ENCODE peak calls at places on chromosome 9, in seven cellular contexts. One of them, this sample, is unnamed.

GRCh38 chr9:20728493-20729220 is 44.6 kb downstream of the FOCAD start:
- DNase-seq in fibroblast of lung: peak; percentile 58
- DNase-seq in esophagus squamous epithelium: no peak
- DNase-seq in GM23248: peak; percentile 34
- DNase-seq in endothelial cell of umbilical vein: peak; percentile 91
- DNase-seq in tibial artery: no peak
- DNase-seq in testis: no peak
- DNase-seq in this sample: no peak

GRCh38 chr9:3342159-3342777 is 183.5 kb downstream of the RFX3 start:
- DNase-seq in testis: no peak
- DNase-seq in endothelial cell of umbilical vein: no peak
- DNase-seq in tibial artery: no peak
- DNase-seq in GM23248: peak; percentile 71
- DNase-seq in esophagus squamous epithelium: no peak
- DNase-seq in fibroblast of lung: peak; percentile 77
- DNase-seq in this sample: no peak

GRCh38 chr9:96395964-96396363 is 12.5 kb upstream of the SLC35D2 start:
- DNase-seq in fibroblast of lung: no peak
- DNase-seq in GM23248: no peak
- DNase-seq in endothelial cell of umbilical vein: no peak
- DNase-seq in tibial artery: no peak
- DNase-seq in testis: no peak
- DNase-seq in esophagus squamous epithelium: no peak
- DNase-seq in this sample: no peak

GRCh38 chr9:96137666-96138429 is 164.1 kb downstream of the HSD17B3 start:
- DNase-seq in tibial artery: no peak
- DNase-seq in testis: no peak
- DNase-seq in GM23248: peak; percentile 49
- DNase-seq in endothelial cell of umbilical vein: no peak
- DNase-seq in esophagus squamous epithelium: no peak
- DNase-seq in fibroblast of lung: peak; percentile 48
- DNase-seq in this sample: peak; percentile 73

GRCh38 chr9:128034821-128035764 is 32.0 kb downstream of the NAIF1 start:
- DNase-seq in fibroblast of lung: peak; percentile 84
- DNase-seq in testis: peak; percentile 83
- DNase-seq in endothelial cell of umbilical vein: peak; percentile 84
- DNase-seq in tibial artery: peak; percentile 45
- DNase-seq in GM23248: peak; percentile 85
- DNase-seq in esophagus squamous epithelium: no peak
- DNase-seq in this sample: peak; percentile 94

GRCh38 chr9:130766904-130767262 is 68.2 kb upstream of the ABL1 start:
- DNase-seq in esophagus squamous epithelium: no peak
- DNase-seq in endothelial cell of umbilical vein: no peak
- DNase-seq in tibial artery: no peak
- DNase-seq in testis: no peak
- DNase-seq in GM23248: no peak
- DNase-seq in fibroblast of lung: no peak
- DNase-seq in this sample: no peak

GRCh38 chr9:126722922-126723806 is 81.7 kb upstream of the ZBTB43 start:
- DNase-seq in tibial artery: no peak
- DNase-seq in testis: peak; percentile 50
- DNase-seq in GM23248: peak; percentile 22
- DNase-seq in fibroblast of lung: no peak
- DNase-seq in esophagus squamous epithelium: no peak
- DNase-seq in endothelial cell of umbilical vein: no peak
- DNase-seq in this sample: peak; percentile 76

GRCh38 chr9:130908878-130909356 is 12.3 kb upstream of the QRFP start:
- DNase-seq in GM23248: no peak
- DNase-seq in testis: no peak
- DNase-seq in fibroblast of lung: no peak
- DNase-seq in esophagus squamous epithelium: no peak
- DNase-seq in endothelial cell of umbilical vein: no peak
- DNase-seq in tibial artery: no peak
- DNase-seq in this sample: no peak

GRCh38 chr9:113996531-113997001 is 81.5 kb downstream of the AMBP start:
- DNase-seq in testis: peak; percentile 6
- DNase-seq in endothelial cell of umbilical vein: no peak
- DNase-seq in esophagus squamous epithelium: no peak
- DNase-seq in GM23248: no peak
- DNase-seq in tibial artery: no peak
- DNase-seq in fibroblast of lung: no peak
- DNase-seq in this sample: no peak

GRCh38 chr9:33143241-33143642 is 23.9 kb downstream of the B4GALT1 start:
- DNase-seq in tibial artery: peak; percentile 13
- DNase-seq in GM23248: peak; percentile 88
- DNase-seq in esophagus squamous epithelium: no peak
- DNase-seq in fibroblast of lung: peak; percentile 83
- DNase-seq in endothelial cell of umbilical vein: no peak
- DNase-seq in testis: peak; percentile 13
- DNase-seq in this sample: no peak

GRCh38 chr9:122138560-122139268 is 20.9 kb downstream of the NDUFA8 start:
- DNase-seq in endothelial cell of umbilical vein: no peak
- DNase-seq in tibial artery: no peak
- DNase-seq in testis: no peak
- DNase-seq in GM23248: no peak
- DNase-seq in esophagus squamous epithelium: no peak
- DNase-seq in fibroblast of lung: no peak
- DNase-seq in this sample: peak; percentile 50

GRCh38 chr9:38179965-38180364 is 110.9 kb upstream of the SHB start:
- DNase-seq in tibial artery: no peak
- DNase-seq in testis: no peak
- DNase-seq in fibroblast of lung: no peak
- DNase-seq in esophagus squamous epithelium: no peak
- DNase-seq in endothelial cell of umbilical vein: no peak
- DNase-seq in GM23248: no peak
- DNase-seq in this sample: no peak

GRCh38 chr9:18935521-18935920 is 97.5 kb downstream of the SAXO1 start:
- DNase-seq in esophagus squamous epithelium: no peak
- DNase-seq in testis: no peak
- DNase-seq in fibroblast of lung: no peak
- DNase-seq in endothelial cell of umbilical vein: no peak
- DNase-seq in GM23248: peak; percentile 32
- DNase-seq in tibial artery: no peak
- DNase-seq in this sample: no peak

GRCh38 chr9:7238244-7238637 is 480.5 kb downstream of the KDM4C start:
- DNase-seq in testis: no peak
- DNase-seq in esophagus squamous epithelium: no peak
- DNase-seq in GM23248: no peak
- DNase-seq in fibroblast of lung: no peak
- DNase-seq in endothelial cell of umbilical vein: no peak
- DNase-seq in tibial artery: no peak
- DNase-seq in this sample: peak; percentile 66

GRCh38 chr9:111839387-111839786 is 44.6 kb upstream of the SHOC1 start:
- DNase-seq in endothelial cell of umbilical vein: peak; percentile 39
- DNase-seq in GM23248: peak; percentile 47
- DNase-seq in tibial artery: no peak
- DNase-seq in fibroblast of lung: peak; percentile 63
- DNase-seq in esophagus squamous epithelium: no peak
- DNase-seq in testis: no peak
- DNase-seq in this sample: no peak

GRCh38 chr9:89089176-89089575 is 89.4 kb downstream of the SHC3 start:
- DNase-seq in testis: no peak
- DNase-seq in fibroblast of lung: no peak
- DNase-seq in GM23248: no peak
- DNase-seq in esophagus squamous epithelium: no peak
- DNase-seq in endothelial cell of umbilical vein: no peak
- DNase-seq in tibial artery: no peak
- DNase-seq in this sample: no peak
- H3K27ac ChIP-seq in testis: no peak overlapping the region
- H3K27ac ChIP-seq in fibroblast of lung: no peak overlapping the region
- H3K27ac ChIP-seq in GM23248: no peak overlapping the region
- H3K27ac ChIP-seq in esophagus squamous epithelium: no peak overlapping the region
- H3K27ac ChIP-seq in endothelial cell of umbilical vein: no peak overlapping the region
- H3K27ac ChIP-seq in tibial artery: no peak overlapping the region
- H3K27ac ChIP-seq in this sample: no peak overlapping the region

GRCh38 chr9:106954974-106955850 is 92.2 kb downstream of the ZNF462 start:
- DNase-seq in fibroblast of lung: no peak
- DNase-seq in esophagus squamous epithelium: no peak
- DNase-seq in tibial artery: no peak
- DNase-seq in testis: no peak
- DNase-seq in endothelial cell of umbilical vein: no peak
- DNase-seq in GM23248: peak; percentile 15
- DNase-seq in this sample: no peak
- H3K27ac ChIP-seq in fibroblast of lung: no peak overlapping the region
- H3K27ac ChIP-seq in esophagus squamous epithelium: no peak overlapping the region
- H3K27ac ChIP-seq in tibial artery: no peak overlapping the region
- H3K27ac ChIP-seq in testis: no peak overlapping the region
- H3K27ac ChIP-seq in endothelial cell of umbilical vein: no peak overlapping the region
- H3K27ac ChIP-seq in GM23248: no peak overlapping the region
- H3K27ac ChIP-seq in this sample: no peak overlapping the region

GRCh38 chr9:75548871-75549270 is 341.6 kb upstream of the PCSK5 start:
- DNase-seq in esophagus squamous epithelium: no peak
- DNase-seq in testis: no peak
- DNase-seq in GM23248: no peak
- DNase-seq in fibroblast of lung: no peak
- DNase-seq in endothelial cell of umbilical vein: no peak
- DNase-seq in tibial artery: no peak
- DNase-seq in this sample: no peak
- H3K27ac ChIP-seq in esophagus squamous epithelium: no peak overlapping the region
- H3K27ac ChIP-seq in testis: no peak overlapping the region
- H3K27ac ChIP-seq in GM23248: no peak overlapping the region
- H3K27ac ChIP-seq in fibroblast of lung: no peak overlapping the region
- H3K27ac ChIP-seq in endothelial cell of umbilical vein: no peak overlapping the region
- H3K27ac ChIP-seq in tibial artery: no peak overlapping the region
- H3K27ac ChIP-seq in this sample: no peak overlapping the region

DNA sequence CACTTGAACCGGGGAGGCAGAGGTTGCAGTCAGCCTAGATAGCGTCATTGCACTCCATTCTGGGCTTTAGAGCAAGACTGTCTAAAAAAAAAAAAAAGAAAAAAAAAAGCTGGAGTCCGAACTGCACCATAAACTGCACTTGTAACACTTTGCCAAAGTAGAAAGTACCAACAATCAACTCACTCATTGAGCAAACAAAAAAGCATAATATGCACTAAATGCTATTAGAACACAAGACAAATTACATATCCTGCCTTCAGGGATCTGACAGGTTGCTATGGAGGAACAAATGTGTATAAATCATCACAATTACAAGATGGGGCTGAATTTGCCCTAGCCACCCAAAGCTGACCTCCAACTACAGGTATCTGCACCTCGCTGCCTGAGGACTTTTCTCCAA is 27.9 kb downstream of the GNAQ start:
- DNase-seq in tibial artery: no peak
- DNase-seq in GM23248: no peak
- DNase-seq in endothelial cell of umbilical vein: no peak
- DNase-seq in esophagus squamous epithelium: no peak
- DNase-seq in fibroblast of lung: no peak
- DNase-seq in testis: no peak
- DNase-seq in this sample: no peak
- H3K27ac ChIP-seq in tibial artery: no peak overlapping the region
- H3K27ac ChIP-seq in GM23248: no peak overlapping the region
- H3K27ac ChIP-seq in endothelial cell of umbilical vein: no peak overlapping the region
- H3K27ac ChIP-seq in esophagus squamous epithelium: no peak overlapping the region
- H3K27ac ChIP-seq in fibroblast of lung: no peak overlapping the region
- H3K27ac ChIP-seq in testis: no peak overlapping the region
- H3K27ac ChIP-seq in this sample: no peak overlapping the region

GRCh38 chr9:72691671-72692070 is 170.3 kb downstream of the TMC1 start:
- DNase-seq in fibroblast of lung: no peak
- DNase-seq in endothelial cell of umbilical vein: no peak
- DNase-seq in testis: no peak
- DNase-seq in tibial artery: no peak
- DNase-seq in esophagus squamous epithelium: no peak
- DNase-seq in GM23248: no peak
- DNase-seq in this sample: no peak
- H3K27ac ChIP-seq in fibroblast of lung: no peak overlapping the region
- H3K27ac ChIP-seq in endothelial cell of umbilical vein: no peak overlapping the region
- H3K27ac ChIP-seq in testis: no peak overlapping the region
- H3K27ac ChIP-seq in tibial artery: no peak overlapping the region
- H3K27ac ChIP-seq in esophagus squamous epithelium: no peak overlapping the region
- H3K27ac ChIP-seq in GM23248: no peak overlapping the region
- H3K27ac ChIP-seq in this sample: no peak overlapping the region

DNA sequence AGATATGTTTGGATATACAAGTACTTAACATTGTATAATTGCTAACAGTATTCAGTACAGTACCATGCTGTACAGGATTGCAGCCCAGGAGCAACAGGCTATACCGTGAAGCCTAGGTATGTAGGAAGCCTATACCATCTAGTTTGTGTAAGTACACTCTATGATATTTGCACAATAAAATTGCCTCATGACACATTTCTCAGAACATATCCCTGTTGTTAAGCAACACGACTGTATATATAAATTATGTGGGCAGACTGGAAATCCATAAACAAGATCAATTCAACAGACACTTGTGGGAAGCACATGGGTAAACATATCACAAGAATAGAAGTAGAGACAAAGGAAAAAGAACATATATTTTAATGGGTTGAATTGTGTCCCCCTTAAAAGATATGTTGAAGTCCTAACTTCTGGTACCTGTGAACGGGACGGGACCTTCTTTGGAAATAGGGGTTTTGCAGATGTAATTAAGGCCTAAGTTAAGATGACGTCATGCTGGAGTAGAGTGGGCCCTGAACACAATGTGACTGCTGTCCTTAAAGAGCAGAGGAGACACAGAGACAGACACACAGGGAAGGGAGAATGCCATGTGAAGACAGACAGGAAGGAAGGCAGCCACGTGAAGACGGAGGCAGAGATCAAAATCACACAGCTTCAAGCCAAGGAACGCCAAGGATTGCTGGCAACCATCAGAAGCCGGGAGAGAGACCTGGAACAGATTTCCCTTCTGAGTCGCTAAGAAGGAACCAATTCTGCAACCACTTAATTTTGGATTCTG is 76.3 kb downstream of the SCAI start:
- DNase-seq in endothelial cell of umbilical vein: peak; percentile 22
- DNase-seq in esophagus squamous epithelium: no peak
- DNase-seq in fibroblast of lung: peak; percentile 66
- DNase-seq in tibial artery: no peak
- DNase-seq in GM23248: peak; percentile 54
- DNase-seq in testis: no peak
- DNase-seq in this sample: no peak
- H3K27ac ChIP-seq in endothelial cell of umbilical vein: no peak overlapping the region
- H3K27ac ChIP-seq in esophagus squamous epithelium: no peak overlapping the region
- H3K27ac ChIP-seq in fibroblast of lung: peak overlapping the region; percentile 28
- H3K27ac ChIP-seq in tibial artery: peak overlapping the region; percentile 25
- H3K27ac ChIP-seq in GM23248: peak overlapping the region; percentile 33
- H3K27ac ChIP-seq in testis: no peak overlapping the region
- H3K27ac ChIP-seq in this sample: peak overlapping the region; percentile 66

GRCh38 chr9:134388976-134389375 is 62.7 kb downstream of the RXRA start:
- DNase-seq in GM23248: no peak
- DNase-seq in tibial artery: no peak
- DNase-seq in testis: no peak
- DNase-seq in fibroblast of lung: no peak
- DNase-seq in endothelial cell of umbilical vein: no peak
- DNase-seq in esophagus squamous epithelium: no peak
- DNase-seq in this sample: no peak
- H3K27ac ChIP-seq in GM23248: no peak overlapping the region
- H3K27ac ChIP-seq in tibial artery: no peak overlapping the region
- H3K27ac ChIP-seq in testis: no peak overlapping the region
- H3K27ac ChIP-seq in fibroblast of lung: no peak overlapping the region
- H3K27ac ChIP-seq in endothelial cell of umbilical vein: no peak overlapping the region
- H3K27ac ChIP-seq in esophagus squamous epithelium: no peak overlapping the region
- H3K27ac ChIP-seq in this sample: no peak overlapping the region

DNA sequence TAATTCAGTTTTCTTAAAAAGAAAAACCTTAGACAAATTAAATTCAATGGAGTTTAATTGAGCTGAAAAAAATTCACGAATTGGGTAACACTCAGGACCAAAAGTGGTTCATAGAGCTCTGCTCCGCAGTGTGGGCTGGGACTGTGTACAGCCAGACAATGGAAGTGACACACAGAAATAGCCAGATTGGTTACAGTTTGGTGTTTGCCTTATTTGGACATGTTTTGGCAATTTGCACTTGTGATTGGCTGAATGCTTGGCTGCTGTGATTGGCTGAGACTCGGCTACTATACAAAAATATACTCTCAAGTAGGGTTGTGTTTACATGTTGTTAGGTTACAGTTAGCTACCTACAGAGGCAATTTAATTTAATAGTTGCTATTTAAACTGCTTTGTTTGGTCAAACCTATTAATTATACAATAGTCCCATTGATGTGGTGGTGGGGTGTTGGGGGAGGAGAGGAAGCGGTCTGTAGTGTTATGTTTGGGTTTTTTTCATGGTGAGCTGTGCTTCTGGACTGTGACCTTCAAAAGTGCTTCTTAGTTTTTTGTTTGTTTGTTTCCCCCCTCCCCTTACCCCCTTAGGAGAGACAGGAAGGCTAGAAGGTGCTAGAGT is 95.2 kb downstream of the CNTLN start:
- DNase-seq in tibial artery: no peak
- DNase-seq in endothelial cell of umbilical vein: no peak
- DNase-seq in esophagus squamous epithelium: no peak
- DNase-seq in fibroblast of lung: no peak
- DNase-seq in GM23248: no peak
- DNase-seq in testis: no peak
- DNase-seq in this sample: no peak
- H3K27ac ChIP-seq in tibial artery: no peak overlapping the region
- H3K27ac ChIP-seq in endothelial cell of umbilical vein: no peak overlapping the region
- H3K27ac ChIP-seq in esophagus squamous epithelium: no peak overlapping the region
- H3K27ac ChIP-seq in fibroblast of lung: no peak overlapping the region
- H3K27ac ChIP-seq in GM23248: no peak overlapping the region
- H3K27ac ChIP-seq in testis: no peak overlapping the region
- H3K27ac ChIP-seq in this sample: no peak overlapping the region

This sample was measured in endodermal cell.